ENCODE peak calls at places on chromosomes 3 and 15, in eight cellular contexts. K is heart right ventricle, U is GM10248, S is lower leg skin, M is fibroblast of the aortic adventitia, X is AG09319, R is HL-60, D is endodermal cell. J is an unnamed sample.

GRCh38 chr15:36814708-36815107 is 235.3 kb downstream of the CDIN1 start:
- DNase-seq in S (no peak), D (no peak), R (no peak), K (no peak), M (peak; percentile 30), U (no peak), X (no peak), J (no peak)

GRCh38 chr15:31483053-31483923 is 156.7 kb downstream of the KLF13 start:
- DNase-seq in M (no peak), U (peak; percentile 76), D (peak; percentile 44), X (no peak), K (no peak), S (no peak), R (no peak), J (no peak)

GRCh38 chr15:77507911-77508310 is 87.2 kb downstream of the HMG20A start:
- DNase-seq in S (peak; percentile 40), K (peak; percentile 54), M (peak; percentile 75), R (no peak), D (no peak), X (no peak), U (no peak), J (no peak)

GRCh38 chr3:100902572-100902971 is 90.6 kb downstream of the ABI3BP start:
- DNase-seq in R (no peak), U (no peak), S (no peak), D (no peak), K (no peak), X (peak; percentile 55), M (peak; percentile 76), J (no peak)

GRCh38 chr15:51672100-51672731 is 9.1 kb upstream of the SCG3 start:
- DNase-seq in K (peak; percentile 13), M (no peak), R (peak; percentile 36), S (no peak), D (peak; percentile 59), X (no peak), U (no peak), J (no peak)

GRCh38 chr3:140276698-140277097 is 341.7 kb downstream of the CLSTN2 start:
- DNase-seq in R (peak; percentile 2), S (no peak), M (peak; percentile 26), K (no peak), D (peak; percentile 78), X (peak; percentile 12), U (no peak), J (no peak)

GRCh38 chr15:45393851-45394250 is 15.5 kb upstream of the GATM start:
- DNase-seq in K (no peak), M (no peak), U (no peak), X (no peak), S (no peak), D (peak; percentile 69), R (no peak), J (no peak)

GRCh38 chr3:195221015-195221853 is 49.7 kb downstream of the XXYLT1 start:
- DNase-seq in R (peak; percentile 89), D (no peak), K (peak; percentile 46), M (peak; percentile 36), X (no peak), S (no peak), U (no peak), J (no peak)

GRCh38 chr15:66764067-66764428 is 62.0 kb downstream of the SMAD6 start:
- DNase-seq in D (no peak), X (no peak), R (no peak), U (no peak), K (no peak), M (no peak), S (no peak), J (no peak)

GRCh38 chr3:197950661-197951029 is 655 bp downstream of the RPL35A start:
- DNase-seq in D (no peak), M (no peak), R (no peak), X (no peak), U (no peak), K (no peak), S (no peak), J (no peak)

GRCh38 chr3:161171639-161172552 is 49.2 kb upstream of the NMD3 start:
- DNase-seq in X (no peak), D (no peak), K (no peak), M (peak; percentile 33), U (no peak), S (no peak), R (no peak), J (no peak)

GRCh38 chr15:48896775-48897143 is 18.8 kb downstream of the EID1 start:
- DNase-seq in R (no peak), S (no peak), K (no peak), D (no peak), U (no peak), X (no peak), M (no peak), J (no peak)

GRCh38 chr15:81531971-81532370 is 158.0 kb upstream of the TMC3 start:
- DNase-seq in K (no peak), R (no peak), D (no peak), S (no peak), X (no peak), M (peak; percentile 14), U (no peak), J (no peak)

GRCh38 chr15:95929232-95929846 is 401.2 kb upstream of the NR2F2 start:
- DNase-seq in R (peak; percentile 97), K (no peak), X (no peak), U (no peak), D (no peak), S (no peak), M (no peak), J (no peak)

GRCh38 chr15:90209591-90209990 is 8.5 kb downstream of the SEMA4B start:
- DNase-seq in D (no peak), R (no peak), M (no peak), K (no peak), S (no peak), X (no peak), U (peak; percentile 78), J (no peak)

GRCh38 chr3:112136959-112137693 is 4.1 kb upstream of the GCSAM start:
- DNase-seq in K (no peak), U (no peak), X (no peak), M (peak; percentile 19), S (no peak), D (peak; percentile 83), R (peak; percentile 46), J (no peak)
- TF ChIP-seq CTCF in K (peak; percentile 5), U (peak; percentile 72), X (peak; percentile 49), M (peak; percentile 35), S (no peak), D (peak; percentile 85), R (peak; percentile 36), J (peak; percentile 42)

GRCh38 chr3:122943828-122944190 is 83.8 kb downstream of the SEMA5B start:
- DNase-seq in K (no peak), X (no peak), D (peak; percentile 40), S (no peak), R (no peak), U (no peak), M (no peak), J (no peak)

GRCh38 chr3:122940628-122941086 is 86.9 kb downstream of the SEMA5B start:
- DNase-seq in D (no peak), K (peak; percentile 43), M (peak; percentile 79), R (no peak), S (no peak), X (peak; percentile 5), U (no peak), J (no peak)

GRCh38 chr3:122942937-122943827 is 84.4 kb downstream of the SEMA5B start:
- DNase-seq in S (peak; percentile 33), X (peak; percentile 5), M (peak; percentile 48), D (peak; percentile 98), R (peak; percentile 27), K (peak; percentile 72), U (peak; percentile 75), J (no peak)

GRCh38 chr3:122942241-122942640 is 85.3 kb downstream of the SEMA5B start:
- DNase-seq in M (no peak), X (no peak), R (no peak), D (no peak), U (no peak), K (no peak), S (no peak), J (no peak)

GRCh38 chr3:122941233-122942206 is 86.0 kb downstream of the SEMA5B start:
- DNase-seq in D (no peak), U (no peak), S (no peak), M (no peak), K (no peak), X (no peak), R (peak; percentile 32), J (no peak)
- TF ChIP-seq CTCF in D (peak; percentile 75), U (no peak), S (no peak), M (peak; percentile 70), K (no peak), X (peak; percentile 38), R (no peak), J (no peak)

GRCh38 chr3:129226374-129226773 is 23.0 kb upstream of the COPG1 start:
- DNase-seq in U (no peak), D (no peak), X (peak; percentile 79), M (peak; percentile 91), S (peak; percentile 93), K (peak; percentile 82), R (peak; percentile 42), J (no peak)

GRCh38 chr3:129231331-129232119 is 17.9 kb upstream of the COPG1 start:
- DNase-seq in M (no peak), U (no peak), S (no peak), K (no peak), R (no peak), X (no peak), D (no peak), J (no peak)

GRCh38 chr3:129224984-129225393 is 24.4 kb upstream of the COPG1 start:
- DNase-seq in S (peak; percentile 81), M (peak; percentile 75), R (peak; percentile 88), X (no peak), K (peak; percentile 82), U (no peak), D (peak; percentile 64), J (peak; percentile 16)

GRCh38 chr3:129230311-129231019 is 18.9 kb upstream of the COPG1 start:
- DNase-seq in X (no peak), S (no peak), M (peak; percentile 76), D (no peak), U (no peak), K (no peak), R (peak; percentile 95), J (no peak)

DNA sequence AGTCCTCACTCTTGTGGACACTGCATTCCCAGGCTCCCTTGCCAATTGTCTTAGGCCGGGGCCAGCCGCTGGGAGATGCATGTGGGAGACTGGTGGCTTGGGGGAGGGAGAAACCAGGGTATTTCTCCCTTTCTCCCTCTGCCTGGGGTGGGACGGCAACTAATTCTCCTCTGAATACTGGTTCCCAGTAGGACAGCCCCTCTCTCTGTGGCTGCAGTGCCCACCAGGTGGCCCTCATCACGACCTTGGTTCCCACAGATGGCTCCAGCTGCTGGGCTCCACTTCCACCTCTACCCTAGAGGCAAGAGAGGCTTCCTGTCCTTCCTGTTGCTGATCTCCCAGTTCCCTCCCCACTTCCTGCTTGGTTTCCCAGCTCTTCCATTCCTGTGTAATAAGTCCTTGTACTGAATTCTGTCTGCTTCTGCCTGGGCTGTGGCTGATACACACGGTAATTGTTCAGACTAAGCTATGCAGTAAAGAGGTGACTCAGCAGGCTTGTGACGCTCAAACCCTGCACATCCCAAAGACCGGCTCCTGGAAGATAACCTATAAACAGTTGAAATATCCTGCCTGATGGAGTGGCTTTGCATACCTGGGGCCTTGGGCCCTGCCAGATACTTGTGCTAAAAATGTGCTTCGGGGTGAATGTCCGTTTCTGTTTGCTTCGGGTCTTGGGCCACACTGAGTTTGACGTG is 20.4 kb upstream of the COPG1 start:
- DNase-seq in U (no peak), D (peak; percentile 88), K (peak; percentile 24), X (no peak), M (peak; percentile 69), R (peak; percentile 49), S (no peak), J (no peak)
- TF ChIP-seq CTCF in U (no peak), D (peak; percentile 58), K (no peak), X (no peak), M (no peak), R (no peak), S (no peak), J (peak; percentile 14)

GRCh38 chr3:36814776-36815175 is 50.4 kb upstream of the DCLK3 start:
- DNase-seq in S (no peak), D (peak; percentile 44), X (no peak), M (no peak), U (no peak), K (no peak), R (no peak), J (no peak)
- TF ChIP-seq CTCF in S (no peak), D (peak; percentile 68), X (peak; percentile 9), M (peak; percentile 33), U (no peak), K (no peak), R (no peak), J (no peak)